ENCODE peak calls at places on chromosome 20, in seven cellular contexts. M, B, W, Q, N, R and V are unnamed samples. For H3K36me3, the result is how much of the 10 kb centered on the place peaks cover.

GRCh38 chr20:48586728-48587127 is 241.1 kb downstream of the PREX1 start:
- DNase-seq in M (no peak), B (no peak), W (no peak), Q (no peak), N (no peak), R (peak), V (no peak)

GRCh38 chr20:7716286-7716972 is 223.8 kb downstream of the HAO1 start:
- DNase-seq in M (no peak), B (no peak), W (no peak), Q (no peak), N (no peak), R (no peak), V (no peak)

GRCh38 chr20:7358670-7359069 is 581.6 kb downstream of the HAO1 start:
- DNase-seq in M (no peak), B (no peak), W (no peak), Q (no peak), N (no peak), R (no peak), V (peak)

GRCh38 chr20:20207291-20207690 is 155.0 kb downstream of the CFAP61 start:
- DNase-seq in M (no peak), B (no peak), W (peak), Q (no peak), N (no peak), R (no peak), V (peak)

GRCh38 chr20:60035-60918 is 27.2 kb upstream of the DEFB125 start:
- DNase-seq in M (no peak), B (no peak), W (no peak), Q (no peak), N (no peak), R (no peak), V (no peak)

GRCh38 chr20:62622877-62623487 is 19.3 kb upstream of the SLCO4A1 start:
- DNase-seq in M (no peak), B (no peak), W (no peak), Q (no peak), N (no peak), R (no peak), V (peak)

GRCh38 chr20:40633123-40633850 is 55.7 kb downstream of the MAFB start:
- DNase-seq in M (no peak), B (no peak), W (no peak), Q (no peak), N (no peak), R (no peak), V (no peak)

GRCh38 chr20:49286689-49287551 is 9.1 kb upstream of the ZNFX1 start:
- DNase-seq in M (no peak), B (peak), W (no peak), Q (no peak), N (no peak), R (no peak), V (no peak)

GRCh38 chr20:5067877-5068276 is 51.9 kb downstream of the PCNA start:
- DNase-seq in M (no peak), B (no peak), W (no peak), Q (no peak), N (no peak), R (no peak), V (no peak)

GRCh38 chr20:4195499-4195898 is 180.1 kb upstream of the RNF24 start:
- DNase-seq in M (no peak), B (no peak), W (peak), Q (peak), N (no peak), R (no peak), V (peak)

GRCh38 chr20:37231970-37232620 is 29.5 kb downstream of the GHRH start:
- DNase-seq in M (no peak), B (no peak), W (peak), Q (no peak), N (no peak), R (no peak), V (no peak)

GRCh38 chr20:20719411-20719810 is 7.0 kb upstream of the RALGAPA2 start:
- DNase-seq in M (no peak), B (no peak), W (no peak), Q (no peak), N (no peak), R (no peak), V (no peak)

GRCh38 chr20:39822667-39823066 is 860.5 kb downstream of the DHX35 start:
- DNase-seq in M (no peak), B (no peak), W (no peak), Q (peak), N (no peak), R (no peak), V (no peak)

GRCh38 chr20:61387961-61388360 is 135.9 kb downstream of the CDH4 start:
- DNase-seq in M (no peak), B (no peak), W (no peak), Q (no peak), N (no peak), R (no peak), V (no peak)

GRCh38 chr20:24445510-24446170 is 23.8 kb upstream of the SYNDIG1 start:
- DNase-seq in M (no peak), B (no peak), W (no peak), Q (no peak), N (no peak), R (no peak), V (peak)

GRCh38 chr20:53655909-53656652 is 62.4 kb upstream of the ZNF217 start:
- DNase-seq in M (no peak), B (no peak), W (no peak), Q (peak), N (no peak), R (no peak), V (no peak)

GRCh38 chr20:31494131-31494530 is 19.0 kb downstream of the REM1 start:
- DNase-seq in M (no peak), B (peak), W (peak), Q (no peak), N (no peak), R (no peak), V (peak)

GRCh38 chr20:31565699-31566331 is 39.3 kb upstream of the ID1 start:
- DNase-seq in M (no peak), B (no peak), W (no peak), Q (no peak), N (no peak), R (no peak), V (no peak)

GRCh38 chr20:61889659-61890058 is 176.0 kb downstream of the TAF4 start:
- DNase-seq in M (no peak), B (no peak), W (no peak), Q (no peak), N (no peak), R (no peak), V (no peak)

GRCh38 chr20:53679597-53680309 is 86.1 kb upstream of the ZNF217 start:
- DNase-seq in M (no peak), B (no peak), W (no peak), Q (peak), N (no peak), R (no peak), V (no peak)

GRCh38 chr20:33791540-33791939 is 19.6 kb upstream of the CHMP4B start:
- DNase-seq in M (no peak), B (no peak), W (no peak), Q (no peak), N (no peak), R (no peak), V (peak)

GRCh38 chr20:49591217-49591865 is 23.4 kb upstream of the PTGIS start:
- DNase-seq in M (no peak), B (peak), W (no peak), Q (peak), N (no peak), R (peak), V (no peak)

GRCh38 chr20:11379257-11380011 is 538.3 kb upstream of the BTBD3 start:
- DNase-seq in M (no peak), B (peak), W (peak), Q (no peak), N (no peak), R (no peak), V (no peak)

GRCh38 chr20:25039697-25040437 is 18.1 kb downstream of the ACSS1 start:
- DNase-seq in M (peak), B (peak), W (no peak), Q (peak), N (peak), R (peak), V (no peak)

DNA sequence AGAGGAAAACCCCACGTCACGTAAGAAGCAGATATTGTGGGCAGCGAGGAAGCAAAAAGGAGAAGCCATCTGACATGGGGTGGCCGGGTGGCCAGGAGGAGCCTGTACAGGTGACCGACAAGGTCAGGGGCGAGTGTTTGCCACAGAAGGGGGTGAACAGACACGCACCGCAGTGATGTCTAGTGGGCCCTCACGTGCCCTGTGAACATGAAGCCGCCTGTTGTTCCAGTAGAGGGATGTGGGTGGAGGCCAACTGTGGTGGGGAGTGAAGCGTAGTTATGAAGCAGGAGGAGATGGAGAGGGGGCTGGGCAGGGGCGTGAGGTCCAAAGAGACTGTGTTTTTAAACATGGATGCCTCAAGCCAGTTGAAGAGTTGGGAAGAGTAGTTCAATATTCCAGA is 20.5 kb downstream of the MYT1 start:
- DNase-seq in M (peak), B (no peak), W (peak), Q (no peak), N (no peak), R (no peak), V (no peak)
- H3K4me3 ChIP-seq in M (no peak), B (no peak), W (no peak), Q (no peak), N (no peak), R (no peak), V (no peak)

GRCh38 chr20:47280228-47280627 is 76.3 kb downstream of the ZMYND8 start:
- DNase-seq in M (no peak), B (no peak), W (no peak), Q (no peak), N (no peak), R (no peak), V (no peak)
- H3K36me3 ChIP-seq in M (half or more), B (under half), W (half or more), Q (half or more), N (under half), R (under half), V (under half)

GRCh38 chr20:14336667-14337066 is 745 bp downstream of the FLRT3 start:
- DNase-seq in M (no peak), B (peak), W (peak), Q (peak), N (no peak), R (no peak), V (no peak)
- H3K4me3 ChIP-seq in M (peak), B (peak), W (peak), Q (peak), N (peak), R (peak), V (peak)

GRCh38 chr20:46071573-46071972 is 18.2 kb downstream of the NCOA5 start:
- DNase-seq in M (no peak), B (no peak), W (no peak), Q (no peak), N (no peak), R (no peak), V (no peak)
- H3K36me3 ChIP-seq in M (half or more), B (under half), W (under half), Q (half or more), N (half or more), R (under half), V (under half)